ENCODE peak calls at places on chromosomes 7 and 10, in five cellular contexts. One of them, this sample, is unnamed.

GRCh38 chr7:132779164-132779563 is 202.9 kb upstream of the PLXNA4 start:
- DNase-seq in hypothalamus: no peak
- DNase-seq in naive thymus-derived CD8-positive, alpha-beta T cell: no peak
- DNase-seq in kidney: no peak
- DNase-seq in naive B cell: no peak
- DNase-seq in this sample: no peak

GRCh38 chr7:107150375-107151073 is 18.3 kb upstream of the HBP1 start:
- DNase-seq in hypothalamus: no peak
- DNase-seq in naive B cell: peak
- DNase-seq in naive thymus-derived CD8-positive, alpha-beta T cell: peak
- DNase-seq in kidney: no peak
- DNase-seq in this sample: peak

GRCh38 chr10:125172694-125173093 is 12.3 kb upstream of the CTBP2 start:
- DNase-seq in naive thymus-derived CD8-positive, alpha-beta T cell: no peak
- DNase-seq in hypothalamus: no peak
- DNase-seq in naive B cell: no peak
- DNase-seq in kidney: no peak
- DNase-seq in this sample: no peak

GRCh38 chr10:101839421-101840063 is 4.1 kb downstream of the KCNIP2 start:
- DNase-seq in naive thymus-derived CD8-positive, alpha-beta T cell: no peak
- DNase-seq in hypothalamus: peak
- DNase-seq in naive B cell: peak
- DNase-seq in kidney: peak
- DNase-seq in this sample: peak

GRCh38 chr10:132612571-132613504 is 75.3 kb downstream of the INPP5A start:
- DNase-seq in naive thymus-derived CD8-positive, alpha-beta T cell: no peak
- DNase-seq in kidney: peak
- DNase-seq in naive B cell: no peak
- DNase-seq in hypothalamus: no peak
- DNase-seq in this sample: no peak

GRCh38 chr7:157313645-157314044 is 23.2 kb upstream of the DNAJB6 start:
- DNase-seq in kidney: no peak
- DNase-seq in naive B cell: no peak
- DNase-seq in hypothalamus: no peak
- DNase-seq in naive thymus-derived CD8-positive, alpha-beta T cell: no peak
- DNase-seq in this sample: no peak

GRCh38 chr10:122475130-122475529 is 13.8 kb downstream of the HTRA1 start:
- DNase-seq in naive thymus-derived CD8-positive, alpha-beta T cell: no peak
- DNase-seq in naive B cell: no peak
- DNase-seq in hypothalamus: peak
- DNase-seq in kidney: peak
- DNase-seq in this sample: no peak

GRCh38 chr10:68192113-68192512 is 39.8 kb downstream of the ATOH7 start:
- DNase-seq in naive B cell: no peak
- DNase-seq in hypothalamus: no peak
- DNase-seq in naive thymus-derived CD8-positive, alpha-beta T cell: no peak
- DNase-seq in kidney: no peak
- DNase-seq in this sample: no peak

GRCh38 chr10:47050618-47051455 is 139.6 kb downstream of the PTPN20 start:
- DNase-seq in naive B cell: no peak
- DNase-seq in kidney: no peak
- DNase-seq in hypothalamus: no peak
- DNase-seq in naive thymus-derived CD8-positive, alpha-beta T cell: no peak
- DNase-seq in this sample: peak

GRCh38 chr10:69401416-69401815 is 15.3 kb downstream of the TACR2 start:
- DNase-seq in naive thymus-derived CD8-positive, alpha-beta T cell: no peak
- DNase-seq in kidney: no peak
- DNase-seq in hypothalamus: no peak
- DNase-seq in naive B cell: no peak
- DNase-seq in this sample: no peak

GRCh38 chr7:108236681-108237415 is 106.7 kb upstream of the LAMB4 start:
- DNase-seq in naive thymus-derived CD8-positive, alpha-beta T cell: no peak
- DNase-seq in naive B cell: no peak
- DNase-seq in hypothalamus: no peak
- DNase-seq in kidney: no peak
- DNase-seq in this sample: peak

GRCh38 chr7:157845203-157845810 is 508.5 kb downstream of the DNAJB6 start:
- DNase-seq in naive B cell: no peak
- DNase-seq in naive thymus-derived CD8-positive, alpha-beta T cell: no peak
- DNase-seq in hypothalamus: no peak
- DNase-seq in kidney: peak
- DNase-seq in this sample: no peak

GRCh38 chr10:100670828-100671479 is 74.4 kb upstream of the PAX2 start:
- DNase-seq in hypothalamus: no peak
- DNase-seq in naive B cell: peak
- DNase-seq in kidney: no peak
- DNase-seq in naive thymus-derived CD8-positive, alpha-beta T cell: peak
- DNase-seq in this sample: peak

GRCh38 chr10:81909453-81909852 is 34.5 kb downstream of the NRG3 start:
- DNase-seq in kidney: no peak
- DNase-seq in naive B cell: no peak
- DNase-seq in naive thymus-derived CD8-positive, alpha-beta T cell: no peak
- DNase-seq in hypothalamus: no peak
- DNase-seq in this sample: no peak

GRCh38 chr10:5584895-5585516 is 60.2 kb downstream of the CALML3 start:
- DNase-seq in naive thymus-derived CD8-positive, alpha-beta T cell: no peak
- DNase-seq in naive B cell: no peak
- DNase-seq in kidney: peak
- DNase-seq in hypothalamus: no peak
- DNase-seq in this sample: peak

GRCh38 chr7:28785002-28785995 is 172.8 kb downstream of the TRIL start:
- DNase-seq in naive thymus-derived CD8-positive, alpha-beta T cell: no peak
- DNase-seq in hypothalamus: no peak
- DNase-seq in kidney: no peak
- DNase-seq in naive B cell: no peak
- DNase-seq in this sample: peak

GRCh38 chr7:98163704-98164478 is 47.3 kb upstream of the BHLHA15 start:
- DNase-seq in naive B cell: no peak
- DNase-seq in naive thymus-derived CD8-positive, alpha-beta T cell: no peak
- DNase-seq in kidney: no peak
- DNase-seq in hypothalamus: no peak
- DNase-seq in this sample: no peak

GRCh38 chr10:68543004-68543918 is 15.9 kb upstream of the SLC25A16 start:
- DNase-seq in kidney: no peak
- DNase-seq in hypothalamus: no peak
- DNase-seq in naive thymus-derived CD8-positive, alpha-beta T cell: no peak
- DNase-seq in naive B cell: no peak
- DNase-seq in this sample: no peak